ENCODE peak calls at places on chromosomes 3 and 15, in eight cellular contexts. Q is pancreas, I is keratinocyte, A is IMR-90, K is uterus, G is psoas muscle, T is kidney epithelial cell, P is HFF-Myc. O is an unnamed sample.
A peak's percentile ranks its signal among the peaks of the same experiment; 100 is the strongest.

GRCh38 chr3:164465172-164465571 is 613.1 kb downstream of the SI start:
- DNase-seq in A (peak; percentile 1), G (no peak), P (no peak), T (no peak), K (no peak), I (no peak), Q (no peak), O (peak; percentile 4)

GRCh38 chr15:47399100-47399499 is 318.2 kb upstream of the SEMA6D start:
- DNase-seq in T (no peak), K (no peak), G (no peak), Q (no peak), P (no peak), I (no peak), A (peak; percentile 34), O (no peak)

GRCh38 chr3:14619605-14620004 is 32.0 kb upstream of the CCDC174 start:
- DNase-seq in K (no peak), A (no peak), T (no peak), I (no peak), Q (no peak), G (no peak), P (no peak), O (no peak)

GRCh38 chr15:69143756-69144436 is 16.5 kb upstream of the GLCE start:
- DNase-seq in G (no peak), T (no peak), Q (no peak), P (no peak), K (no peak), A (no peak), I (no peak), O (no peak)

GRCh38 chr3:30343067-30343831 is 263.2 kb upstream of the TGFBR2 start:
- DNase-seq in I (no peak), A (no peak), K (no peak), T (no peak), Q (no peak), P (no peak), G (no peak), O (no peak)

GRCh38 chr3:134650431-134651346 is at the start of gene KY:
- DNase-seq in K (peak; percentile 51), I (no peak), T (no peak), G (peak; percentile 54), A (peak; percentile 26), P (no peak), Q (peak; percentile 42), O (peak; percentile 59)

GRCh38 chr3:138196023-138196422 is 8.9 kb downstream of the ARMC8 start:
- DNase-seq in G (no peak), A (no peak), Q (no peak), I (no peak), K (no peak), P (no peak), T (no peak), O (no peak)

GRCh38 chr15:96232335-96232734 is 98.2 kb upstream of the NR2F2 start:
- DNase-seq in G (no peak), Q (peak; percentile 21), A (no peak), T (no peak), I (no peak), P (no peak), K (no peak), O (no peak)

GRCh38 chr15:29143909-29144308 is 125.7 kb downstream of the NSMCE3 start:
- DNase-seq in T (peak; percentile 88), A (peak; percentile 74), Q (no peak), G (no peak), P (peak; percentile 32), K (no peak), I (no peak), O (peak; percentile 54)

GRCh38 chr15:82900511-82900910 is 52.0 kb downstream of the HOMER2 start:
- DNase-seq in I (no peak), Q (peak; percentile 7), T (no peak), G (no peak), P (no peak), A (no peak), K (no peak), O (no peak)

GRCh38 chr3:163490119-163490518 is 1588.2 kb downstream of the SI start:
- DNase-seq in T (peak; percentile 4), G (no peak), Q (peak; percentile 59), A (no peak), P (no peak), I (no peak), K (no peak), O (peak; percentile 57)

GRCh38 chr3:16839271-16840110 is 45.3 kb upstream of the PLCL2 start:
- DNase-seq in A (no peak), Q (no peak), I (no peak), T (no peak), K (no peak), P (no peak), G (no peak), O (no peak)

GRCh38 chr15:27820722-27821121 is 278.4 kb downstream of the OCA2 start:
- DNase-seq in Q (no peak), I (no peak), P (no peak), K (no peak), A (no peak), G (no peak), T (no peak), O (no peak)

GRCh38 chr15:59398220-59398619 is 25.5 kb upstream of the MYO1E start:
- DNase-seq in P (no peak), A (no peak), K (no peak), G (no peak), Q (no peak), I (no peak), T (no peak), O (no peak)

GRCh38 chr15:83243634-83244033 is 36.0 kb upstream of the HDGFL3 start:
- DNase-seq in P (no peak), A (no peak), K (no peak), I (no peak), Q (no peak), G (no peak), T (no peak), O (no peak)

GRCh38 chr15:100341662-100342560 is at the start of gene ADAMTS17:
- DNase-seq in Q (peak; percentile 97), T (peak; percentile 73), K (peak; percentile 97), G (peak; percentile 96), A (peak; percentile 39), P (peak; percentile 16), I (peak; percentile 73), O (peak; percentile 96)
- TF ChIP-seq CTCF in Q (peak; percentile 91), T (peak; percentile 90), K (peak; percentile 94), G (peak; percentile 93), A (peak; percentile 59), P (peak; percentile 70), I (peak; percentile 87), O (peak; percentile 77)

DNA sequence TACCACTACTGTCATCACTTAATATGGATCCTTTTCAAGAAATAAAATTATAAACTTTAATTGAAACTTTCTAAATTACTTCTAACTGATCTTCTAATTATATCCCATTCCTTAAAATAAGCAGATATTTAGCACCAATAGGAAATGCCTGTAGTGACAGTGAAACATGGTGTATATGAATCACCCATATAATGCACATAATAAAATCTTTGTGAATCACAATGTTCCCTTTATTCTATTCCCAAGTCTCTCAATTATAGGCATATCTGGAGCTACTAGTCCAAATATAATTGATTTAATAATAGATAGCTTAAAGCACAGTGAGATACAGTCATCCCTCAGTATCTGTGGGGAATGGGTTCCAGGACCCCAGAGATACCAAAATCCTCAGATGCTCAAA is 490.3 kb downstream of the NLGN1 start:
- DNase-seq in Q (no peak), P (no peak), I (no peak), G (no peak), K (no peak), A (no peak), T (no peak), O (no peak)
- H3K4me3 ChIP-seq in Q (no peak overlapping the region), P (no peak overlapping the region), I (no peak overlapping the region), G (no peak overlapping the region), K (no peak overlapping the region), A (no peak overlapping the region), T (no peak overlapping the region), O (no peak overlapping the region)

DNA sequence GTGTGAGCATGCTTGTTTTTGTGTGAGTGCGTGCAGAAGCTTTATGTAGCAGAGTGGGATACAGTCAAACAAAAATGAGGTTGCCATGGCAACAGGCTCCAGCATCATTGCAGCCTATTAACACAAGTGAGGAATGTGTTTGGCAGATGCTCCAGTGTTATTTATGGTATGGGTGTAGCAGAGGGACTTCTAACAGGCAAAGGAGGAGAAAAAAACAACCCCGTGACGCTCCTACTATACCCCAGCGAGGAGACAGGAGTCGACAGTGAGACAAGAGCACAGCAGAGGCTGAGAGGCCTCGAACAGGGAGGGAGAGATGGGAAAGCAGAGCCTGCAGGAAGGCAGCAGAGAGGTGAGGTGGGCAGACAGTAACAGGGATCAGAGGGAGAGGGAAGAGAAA is 4.9 kb downstream of the ADCY5 start:
- DNase-seq in G (no peak), T (no peak), A (no peak), K (no peak), I (no peak), P (peak; percentile 14), Q (no peak), O (peak; percentile 20)
- TF ChIP-seq CTCF in G (no peak), T (no peak), A (no peak), K (no peak), I (no peak), P (no peak), Q (no peak), O (no peak)

GRCh38 chr3:29319798-29320197 is 38.9 kb downstream of the RBMS3 start:
- DNase-seq in G (no peak), P (no peak), T (no peak), I (no peak), Q (no peak), A (no peak), K (no peak), O (peak; percentile 38)
- H3K4me3 ChIP-seq in G (peak overlapping the region; percentile 39), P (no peak overlapping the region), T (no peak overlapping the region), I (no peak overlapping the region), Q (no peak overlapping the region), A (no peak overlapping the region), K (no peak overlapping the region), O (no peak overlapping the region)

GRCh38 chr3:183447206-183448001 is 19.0 kb upstream of the MCF2L2 start:
- DNase-seq in G (peak; percentile 84), I (no peak), Q (peak; percentile 88), T (peak; percentile 78), P (peak; percentile 33), K (peak; percentile 75), A (peak; percentile 67), O (peak; percentile 86)
- TF ChIP-seq CTCF in G (no peak), I (no peak), Q (no peak), T (no peak), P (no peak), K (no peak), A (no peak), O (no peak)

GRCh38 chr15:90232196-90232595 is 1.5 kb downstream of the CIB1 start:
- DNase-seq in I (no peak), Q (no peak), A (no peak), G (no peak), K (no peak), P (no peak), T (no peak), O (no peak)
- H3K4me3 ChIP-seq in I (peak overlapping the region; percentile 9), Q (peak overlapping the region; percentile 60), A (no peak overlapping the region), G (no peak overlapping the region), K (no peak overlapping the region), P (peak overlapping the region; percentile 82), T (peak overlapping the region; percentile 75), O (no peak overlapping the region)